ENCODE peak calls at places on chromosomes 4 and X, in eight cellular contexts. One of them, this sample, is unnamed. For H3K9me3, the result is how much of the 10 kb centered on the place peaks cover.

GRCh38 chrX:68912113-68912980 is 83.5 kb downstream of the EFNB1 start:
- DNase-seq in cardiac muscle cell: no peak
- DNase-seq in stomach: no peak
- DNase-seq in tibial artery: no peak
- DNase-seq in transverse colon: no peak
- DNase-seq in aorta: peak
- DNase-seq in osteoblast: no peak
- DNase-seq in neural progenitor cell: peak
- DNase-seq in this sample: no peak

GRCh38 chr4:102387552-102388150 is 42.4 kb upstream of the SLC39A8 start:
- DNase-seq in cardiac muscle cell: peak
- DNase-seq in stomach: no peak
- DNase-seq in tibial artery: no peak
- DNase-seq in transverse colon: no peak
- DNase-seq in aorta: no peak
- DNase-seq in osteoblast: no peak
- DNase-seq in neural progenitor cell: no peak
- DNase-seq in this sample: no peak

GRCh38 chrX:11787564-11787963 is 29.5 kb downstream of the MSL3 start:
- DNase-seq in cardiac muscle cell: peak
- DNase-seq in stomach: peak
- DNase-seq in tibial artery: no peak
- DNase-seq in transverse colon: peak
- DNase-seq in aorta: peak
- DNase-seq in osteoblast: peak
- DNase-seq in neural progenitor cell: peak
- DNase-seq in this sample: no peak

GRCh38 chr4:143375326-143376073 is 38.8 kb downstream of the GAB1 start:
- DNase-seq in cardiac muscle cell: no peak
- DNase-seq in stomach: no peak
- DNase-seq in tibial artery: no peak
- DNase-seq in transverse colon: peak
- DNase-seq in aorta: peak
- DNase-seq in osteoblast: no peak
- DNase-seq in neural progenitor cell: peak
- DNase-seq in this sample: peak

GRCh38 chr4:123708902-123709301 is 312.3 kb downstream of the SPRY1 start:
- DNase-seq in cardiac muscle cell: no peak
- DNase-seq in stomach: no peak
- DNase-seq in tibial artery: no peak
- DNase-seq in transverse colon: no peak
- DNase-seq in aorta: no peak
- DNase-seq in osteoblast: no peak
- DNase-seq in neural progenitor cell: no peak
- DNase-seq in this sample: no peak

GRCh38 chrX:101385795-101386541 is at the start of gene BTK:
- DNase-seq in cardiac muscle cell: no peak
- DNase-seq in stomach: no peak
- DNase-seq in tibial artery: no peak
- DNase-seq in transverse colon: peak
- DNase-seq in aorta: no peak
- DNase-seq in osteoblast: peak
- DNase-seq in neural progenitor cell: no peak
- DNase-seq in this sample: no peak

GRCh38 chr4:107913283-107913899 is 18.0 kb upstream of the CYP2U1 start:
- DNase-seq in cardiac muscle cell: peak
- DNase-seq in stomach: no peak
- DNase-seq in tibial artery: no peak
- DNase-seq in transverse colon: peak
- DNase-seq in aorta: no peak
- DNase-seq in osteoblast: no peak
- DNase-seq in neural progenitor cell: peak
- DNase-seq in this sample: no peak

GRCh38 chrX:20418379-20418778 is 151.7 kb upstream of the RPS6KA3 start:
- DNase-seq in cardiac muscle cell: no peak
- DNase-seq in stomach: no peak
- DNase-seq in tibial artery: no peak
- DNase-seq in transverse colon: no peak
- DNase-seq in aorta: no peak
- DNase-seq in osteoblast: no peak
- DNase-seq in neural progenitor cell: no peak
- DNase-seq in this sample: no peak

GRCh38 chr4:173571620-173572019 is 41.6 kb upstream of the HAND2 start:
- DNase-seq in cardiac muscle cell: no peak
- DNase-seq in stomach: no peak
- DNase-seq in tibial artery: no peak
- DNase-seq in transverse colon: no peak
- DNase-seq in aorta: no peak
- DNase-seq in osteoblast: no peak
- DNase-seq in neural progenitor cell: no peak
- DNase-seq in this sample: no peak

GRCh38 chr4:151745727-151746231 is 15.0 kb downstream of the GATB start:
- DNase-seq in cardiac muscle cell: peak
- DNase-seq in stomach: no peak
- DNase-seq in tibial artery: no peak
- DNase-seq in transverse colon: no peak
- DNase-seq in aorta: no peak
- DNase-seq in osteoblast: peak
- DNase-seq in neural progenitor cell: no peak
- DNase-seq in this sample: no peak

GRCh38 chrX:12349201-12349600 is 210.9 kb downstream of the FRMPD4 start:
- DNase-seq in cardiac muscle cell: no peak
- DNase-seq in stomach: no peak
- DNase-seq in tibial artery: no peak
- DNase-seq in transverse colon: no peak
- DNase-seq in aorta: no peak
- DNase-seq in osteoblast: no peak
- DNase-seq in neural progenitor cell: peak
- DNase-seq in this sample: no peak

DNA sequence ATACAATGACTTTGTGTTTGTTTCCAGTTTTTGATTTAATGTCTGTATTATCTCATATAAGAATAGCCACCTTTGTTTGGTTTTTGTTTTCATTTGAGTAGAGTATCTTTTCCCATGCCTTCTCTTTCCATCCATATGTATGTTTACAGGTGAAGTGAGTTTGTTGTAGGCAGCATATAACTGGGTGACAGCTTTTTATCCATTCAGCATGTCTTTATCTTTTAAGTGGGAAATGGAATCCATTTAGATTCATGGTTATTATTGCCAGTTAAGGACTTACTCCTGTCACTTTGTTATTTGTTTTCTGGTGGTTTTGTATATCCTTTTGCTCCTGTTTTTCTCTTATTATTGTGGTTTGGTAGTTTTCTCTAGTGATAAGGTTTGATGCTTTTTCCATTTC is 34.3 kb downstream of the SCLT1 start:
- DNase-seq in cardiac muscle cell: no peak
- DNase-seq in stomach: no peak
- DNase-seq in tibial artery: no peak
- DNase-seq in transverse colon: no peak
- DNase-seq in aorta: no peak
- DNase-seq in osteoblast: no peak
- DNase-seq in neural progenitor cell: no peak
- DNase-seq in this sample: no peak
- H3K9me3 ChIP-seq in cardiac muscle cell: under half
- H3K9me3 ChIP-seq in stomach: half or more
- H3K9me3 ChIP-seq in tibial artery: half or more
- H3K9me3 ChIP-seq in transverse colon: half or more
- H3K9me3 ChIP-seq in aorta: under half
- H3K9me3 ChIP-seq in osteoblast: under half
- H3K9me3 ChIP-seq in neural progenitor cell: under half
- H3K9me3 ChIP-seq in this sample: under half

DNA sequence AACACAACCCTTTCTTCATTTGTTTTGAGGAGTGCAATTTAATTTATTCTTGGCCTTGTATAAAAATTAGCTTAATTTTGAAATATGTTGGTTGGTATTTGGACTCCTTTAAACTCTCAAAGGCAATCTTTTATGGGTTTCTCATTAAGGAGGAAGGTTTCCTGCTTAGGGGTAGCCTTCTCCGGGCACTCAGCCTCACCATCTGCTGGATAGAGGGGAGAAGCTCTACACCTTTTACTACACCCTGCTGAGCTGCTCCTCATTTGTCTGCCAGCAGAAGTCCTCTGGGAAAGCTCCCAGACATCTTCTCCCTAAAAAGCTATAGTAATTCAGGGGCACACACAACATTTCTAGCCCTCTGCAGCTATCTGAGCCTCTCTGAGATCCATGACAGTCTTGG is 179.1 kb downstream of the SOWAHB start:
- DNase-seq in cardiac muscle cell: no peak
- DNase-seq in stomach: no peak
- DNase-seq in tibial artery: no peak
- DNase-seq in transverse colon: no peak
- DNase-seq in aorta: no peak
- DNase-seq in osteoblast: no peak
- DNase-seq in neural progenitor cell: peak
- DNase-seq in this sample: no peak
- H3K4me3 ChIP-seq in cardiac muscle cell: no peak
- H3K4me3 ChIP-seq in stomach: no peak
- H3K4me3 ChIP-seq in tibial artery: no peak
- H3K4me3 ChIP-seq in transverse colon: no peak
- H3K4me3 ChIP-seq in aorta: no peak
- H3K4me3 ChIP-seq in osteoblast: no peak
- H3K4me3 ChIP-seq in neural progenitor cell: no peak
- H3K4me3 ChIP-seq in this sample: no peak

GRCh38 chrX:47918274-47918673 is 81.6 kb downstream of the ZNF81 start:
- DNase-seq in cardiac muscle cell: no peak
- DNase-seq in stomach: no peak
- DNase-seq in tibial artery: no peak
- DNase-seq in transverse colon: no peak
- DNase-seq in aorta: no peak
- DNase-seq in osteoblast: no peak
- DNase-seq in neural progenitor cell: no peak
- DNase-seq in this sample: no peak
- H3K9me3 ChIP-seq in cardiac muscle cell: under half
- H3K9me3 ChIP-seq in stomach: half or more
- H3K9me3 ChIP-seq in tibial artery: half or more
- H3K9me3 ChIP-seq in transverse colon: under half
- H3K9me3 ChIP-seq in aorta: under half
- H3K9me3 ChIP-seq in osteoblast: under half
- H3K9me3 ChIP-seq in neural progenitor cell: under half
- H3K9me3 ChIP-seq in this sample: under half

DNA sequence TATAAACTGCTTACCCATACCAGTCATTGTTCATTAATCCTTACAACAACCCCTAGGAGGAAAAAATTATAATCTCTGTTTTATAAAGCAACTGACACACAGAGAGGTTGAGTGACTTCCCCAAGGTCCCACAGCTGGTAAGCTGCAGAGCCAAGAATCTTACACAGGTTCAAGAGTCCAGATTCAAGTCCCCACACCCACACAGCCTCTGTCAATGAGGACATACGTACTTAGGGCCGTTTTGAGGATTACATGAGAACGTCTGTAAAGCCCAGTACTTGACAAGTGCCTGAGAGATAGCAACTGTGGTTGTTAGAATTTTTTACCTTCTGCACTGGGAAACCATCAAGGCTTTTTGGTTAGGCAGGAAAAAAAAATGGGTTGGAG is 556 bp upstream of the SLC25A43 start:
- DNase-seq in cardiac muscle cell: peak
- DNase-seq in stomach: no peak
- DNase-seq in tibial artery: no peak
- DNase-seq in transverse colon: peak
- DNase-seq in aorta: no peak
- DNase-seq in osteoblast: peak
- DNase-seq in neural progenitor cell: no peak
- DNase-seq in this sample: no peak
- H3K4me3 ChIP-seq in cardiac muscle cell: peak
- H3K4me3 ChIP-seq in stomach: peak
- H3K4me3 ChIP-seq in tibial artery: peak
- H3K4me3 ChIP-seq in transverse colon: peak
- H3K4me3 ChIP-seq in aorta: peak
- H3K4me3 ChIP-seq in osteoblast: peak
- H3K4me3 ChIP-seq in neural progenitor cell: peak
- H3K4me3 ChIP-seq in this sample: peak

GRCh38 chr4:8911311-8912088 is 39.9 kb upstream of the HMX1 start:
- DNase-seq in cardiac muscle cell: no peak
- DNase-seq in stomach: peak
- DNase-seq in tibial artery: peak
- DNase-seq in transverse colon: peak
- DNase-seq in aorta: peak
- DNase-seq in osteoblast: peak
- DNase-seq in neural progenitor cell: no peak
- DNase-seq in this sample: peak
- H3K9me3 ChIP-seq in cardiac muscle cell: under half
- H3K9me3 ChIP-seq in stomach: under half
- H3K9me3 ChIP-seq in tibial artery: under half
- H3K9me3 ChIP-seq in transverse colon: under half
- H3K9me3 ChIP-seq in aorta: under half
- H3K9me3 ChIP-seq in osteoblast: under half
- H3K9me3 ChIP-seq in neural progenitor cell: under half
- H3K9me3 ChIP-seq in this sample: under half

GRCh38 chr4:169215656-169216055 is 55.1 kb downstream of the SH3RF1 start:
- DNase-seq in cardiac muscle cell: no peak
- DNase-seq in stomach: no peak
- DNase-seq in tibial artery: no peak
- DNase-seq in transverse colon: no peak
- DNase-seq in aorta: no peak
- DNase-seq in osteoblast: no peak
- DNase-seq in neural progenitor cell: no peak
- DNase-seq in this sample: no peak
- H3K4me3 ChIP-seq in cardiac muscle cell: no peak
- H3K4me3 ChIP-seq in stomach: no peak
- H3K4me3 ChIP-seq in tibial artery: no peak
- H3K4me3 ChIP-seq in transverse colon: no peak
- H3K4me3 ChIP-seq in aorta: no peak
- H3K4me3 ChIP-seq in osteoblast: no peak
- H3K4me3 ChIP-seq in neural progenitor cell: no peak
- H3K4me3 ChIP-seq in this sample: no peak

GRCh38 chrX:154328646-154329045 is 33.1 kb downstream of the TKTL1 start:
- DNase-seq in cardiac muscle cell: no peak
- DNase-seq in stomach: no peak
- DNase-seq in tibial artery: no peak
- DNase-seq in transverse colon: no peak
- DNase-seq in aorta: no peak
- DNase-seq in osteoblast: peak
- DNase-seq in neural progenitor cell: no peak
- DNase-seq in this sample: peak
- H3K9me3 ChIP-seq in cardiac muscle cell: under half
- H3K9me3 ChIP-seq in stomach: under half
- H3K9me3 ChIP-seq in tibial artery: under half
- H3K9me3 ChIP-seq in transverse colon: under half
- H3K9me3 ChIP-seq in aorta: under half
- H3K9me3 ChIP-seq in osteoblast: under half
- H3K9me3 ChIP-seq in neural progenitor cell: under half
- H3K9me3 ChIP-seq in this sample: under half

DNA sequence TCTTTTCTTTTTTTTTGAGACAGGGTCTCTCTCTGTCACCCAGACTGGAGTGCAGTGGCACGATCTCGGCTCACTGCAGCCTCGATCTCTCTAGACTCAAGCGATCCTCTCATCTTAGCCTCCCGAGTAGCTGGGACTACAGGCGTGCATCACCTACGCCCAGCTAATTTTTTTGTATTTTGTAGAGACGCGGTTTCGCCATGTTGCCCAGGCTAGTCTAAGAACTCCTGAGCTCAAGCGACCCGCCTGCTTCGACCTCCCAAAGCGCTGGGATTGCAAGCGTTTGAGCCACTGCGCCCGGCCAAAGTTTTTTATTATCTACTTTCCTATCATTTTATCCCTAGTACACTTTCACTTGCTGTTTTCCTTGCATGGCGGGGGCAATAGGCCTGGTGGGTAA is 1.4 kb downstream of the UBA6 start:
- DNase-seq in cardiac muscle cell: no peak
- DNase-seq in stomach: no peak
- DNase-seq in tibial artery: no peak
- DNase-seq in transverse colon: no peak
- DNase-seq in aorta: no peak
- DNase-seq in osteoblast: peak
- DNase-seq in neural progenitor cell: no peak
- DNase-seq in this sample: no peak
- H3K4me3 ChIP-seq in cardiac muscle cell: peak
- H3K4me3 ChIP-seq in stomach: peak
- H3K4me3 ChIP-seq in tibial artery: no peak
- H3K4me3 ChIP-seq in transverse colon: peak
- H3K4me3 ChIP-seq in aorta: no peak
- H3K4me3 ChIP-seq in osteoblast: peak
- H3K4me3 ChIP-seq in neural progenitor cell: peak
- H3K4me3 ChIP-seq in this sample: no peak

This sample was measured in right lobe of liver.